ENCODE peak calls at places on chromosomes 12 and 14, in ten cellular contexts. Y, U, V, S, D, Q, O, N, P and C are unnamed samples.

GRCh38 chr12:95216704-95217376 is 427 bp downstream of the FGD6 start:
- DNase-seq in O (no peak), Q (no peak), Y (no peak), S (no peak), V (no peak), D (no peak), P (no peak), U (no peak), N (peak; percentile 33), C (peak; percentile 20)

GRCh38 chr14:105917933-105918436 is 391.6 kb downstream of the TMEM121 start:
- DNase-seq in D (no peak), O (no peak), Q (no peak), S (no peak), N (no peak), U (no peak), V (no peak), P (no peak), Y (no peak), C (no peak)

GRCh38 chr12:93361159-93361919 is 16.4 kb upstream of the NUDT4 start:
- DNase-seq in V (no peak), Q (no peak), Y (no peak), S (peak; percentile 78), U (no peak), N (no peak), D (no peak), O (no peak), P (no peak), C (peak; percentile 11)

GRCh38 chr14:69044965-69045555 is 66.0 kb upstream of the ACTN1 start:
- DNase-seq in Y (no peak), S (peak; percentile 68), N (peak; percentile 61), Q (no peak), P (no peak), O (no peak), U (no peak), D (no peak), V (no peak), C (no peak)

GRCh38 chr14:92984896-92985295 is 61.9 kb downstream of the CHGA start:
- DNase-seq in N (no peak), O (no peak), Y (no peak), P (no peak), V (no peak), S (peak; percentile 0), U (no peak), Q (no peak), D (no peak), C (no peak)

GRCh38 chr12:47782372-47782770 is 9.3 kb downstream of the SLC48A1 start:
- DNase-seq in N (no peak), D (no peak), U (no peak), Q (no peak), P (no peak), Y (no peak), V (no peak), S (no peak), O (no peak), C (no peak)

GRCh38 chr12:42296503-42297109 is 29.3 kb downstream of the ZCRB1 start:
- DNase-seq in U (no peak), V (no peak), P (no peak), D (no peak), O (no peak), Q (no peak), S (no peak), Y (no peak), N (peak; percentile 34), C (no peak)

GRCh38 chr14:61517861-61518802 is 177.2 kb upstream of the HIF1A start:
- DNase-seq in N (no peak), P (no peak), Q (peak; percentile 69), V (no peak), D (no peak), O (no peak), Y (no peak), U (no peak), S (no peak), C (no peak)

GRCh38 chr14:100686858-100687257 is 39.8 kb upstream of the DLK1 start:
- DNase-seq in U (no peak), V (no peak), D (no peak), S (no peak), O (no peak), Q (no peak), Y (no peak), N (no peak), P (no peak), C (no peak)

GRCh38 chr14:50917449-50917848 is 26.8 kb downstream of the PYGL start:
- DNase-seq in U (no peak), N (no peak), Q (no peak), Y (no peak), O (no peak), P (no peak), D (no peak), S (no peak), V (no peak), C (no peak)